ENCODE peak calls at places on chromosomes 4 and X, in seven cellular contexts. F, A, D, U, Z, N and G are unnamed samples. For H3K36me3, the result is how much of the 10 kb centered on the place peaks cover.

GRCh38 chr4:124437853-124438495 is 274.6 kb downstream of the ANKRD50 start:
- DNase-seq in N (peak), Z (no peak), F (no peak), D (no peak), A (no peak), U (no peak), G (no peak)

GRCh38 chr4:164596318-164596878 is 157.5 kb upstream of the SMIM31 start:
- DNase-seq in Z (no peak), U (no peak), D (no peak), F (no peak), A (no peak), N (no peak), G (no peak)

GRCh38 chr4:71595576-71596108 is 188.2 kb downstream of the GC start:
- DNase-seq in Z (no peak), U (no peak), N (no peak), A (no peak), D (no peak), F (no peak), G (no peak)

GRCh38 chrX:104742345-104742744 is 176.3 kb downstream of the IL1RAPL2 start:
- DNase-seq in U (no peak), F (no peak), D (no peak), N (no peak), Z (no peak), A (no peak), G (no peak)

GRCh38 chr4:180866933-180867643 is 1376.1 kb upstream of the TENM3 start:
- DNase-seq in N (no peak), U (no peak), Z (no peak), D (no peak), A (no peak), F (peak), G (no peak)

GRCh38 chr4:24551492-24552330 is 32.6 kb downstream of the DHX15 start:
- DNase-seq in N (no peak), Z (no peak), D (no peak), A (no peak), F (no peak), U (no peak), G (no peak)

GRCh38 chr4:187840814-187841213 is 154.8 kb upstream of the ZFP42 start:
- DNase-seq in F (no peak), D (no peak), N (no peak), U (no peak), Z (no peak), A (no peak), G (no peak)

GRCh38 chr4:87060957-87061356 is 126.1 kb downstream of the AFF1 start:
- DNase-seq in D (no peak), N (no peak), F (no peak), Z (no peak), U (no peak), A (no peak), G (no peak)

GRCh38 chr4:73422458-73422752 is 13.6 kb upstream of the AFP start:
- DNase-seq in N (no peak), U (no peak), A (no peak), F (no peak), D (no peak), Z (no peak), G (no peak)

GRCh38 chrX:47605024-47605423 is 14.6 kb downstream of the SYN1 start:
- DNase-seq in F (no peak), A (no peak), N (no peak), D (no peak), Z (no peak), U (no peak), G (no peak)

GRCh38 chrX:93874554-93874953 is 200.5 kb downstream of the FAM133A start:
- DNase-seq in U (peak), A (no peak), F (no peak), N (no peak), Z (peak), D (peak), G (peak)

GRCh38 chr4:138510053-138510452 is 267.9 kb upstream of the SLC7A11 start:
- DNase-seq in F (no peak), Z (no peak), D (no peak), U (no peak), N (no peak), A (no peak), G (no peak)

GRCh38 chr4:98890698-98891097 is 38.2 kb downstream of the EIF4E start:
- DNase-seq in U (no peak), A (no peak), D (no peak), N (no peak), F (no peak), Z (no peak), G (no peak)

GRCh38 chr4:30722092-30722915 is 2.1 kb downstream of the PCDH7 start:
- DNase-seq in U (peak), N (no peak), F (peak), D (no peak), Z (no peak), A (peak), G (no peak)
- H3K4me3 ChIP-seq in U (peak), N (peak), F (no peak), D (peak), Z (peak), A (peak), G (peak)

GRCh38 chr4:40948017-40948416 is 198.3 kb downstream of the NSUN7 start:
- DNase-seq in Z (no peak), U (no peak), A (no peak), N (no peak), F (no peak), D (no peak), G (no peak)
- H3K27ac ChIP-seq in Z (no peak), U (no peak), A (no peak), N (no peak), F (no peak), D (no peak), G (no peak)

DNA sequence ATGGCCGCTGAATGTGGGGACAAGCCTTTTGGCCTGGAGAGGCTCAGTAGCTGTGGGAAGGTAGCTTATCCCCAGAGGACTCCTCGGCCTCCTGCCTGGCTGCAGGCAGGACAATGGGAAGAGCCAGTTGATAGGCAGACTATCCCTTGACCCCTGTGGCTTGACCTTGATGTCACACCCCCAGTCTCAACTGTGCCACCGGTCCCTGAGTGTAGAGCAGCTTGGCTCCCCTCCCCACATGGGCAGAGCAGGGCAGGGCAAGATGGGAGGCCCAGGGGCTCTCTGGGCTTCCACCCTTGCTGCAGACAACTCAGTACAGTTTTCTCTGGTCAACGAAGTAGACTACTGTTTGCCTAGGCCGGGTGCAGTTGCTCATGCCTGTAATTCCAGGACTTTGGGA is 25.7 kb downstream of the SYAP1 start:
- DNase-seq in F (no peak), Z (no peak), N (no peak), A (no peak), D (no peak), U (no peak), G (no peak)
- H3K36me3 ChIP-seq in F (under half), Z (under half), N (half or more), A (under half), D (half or more), U (under half), G (under half)

GRCh38 chrX:153333271-153333670 is 682 bp upstream of the ZNF275 start:
- DNase-seq in U (no peak), F (no peak), D (no peak), A (no peak), Z (no peak), N (no peak), G (no peak)
- H3K4me3 ChIP-seq in U (peak), F (no peak), D (peak), A (no peak), Z (peak), N (no peak), G (no peak)

DNA sequence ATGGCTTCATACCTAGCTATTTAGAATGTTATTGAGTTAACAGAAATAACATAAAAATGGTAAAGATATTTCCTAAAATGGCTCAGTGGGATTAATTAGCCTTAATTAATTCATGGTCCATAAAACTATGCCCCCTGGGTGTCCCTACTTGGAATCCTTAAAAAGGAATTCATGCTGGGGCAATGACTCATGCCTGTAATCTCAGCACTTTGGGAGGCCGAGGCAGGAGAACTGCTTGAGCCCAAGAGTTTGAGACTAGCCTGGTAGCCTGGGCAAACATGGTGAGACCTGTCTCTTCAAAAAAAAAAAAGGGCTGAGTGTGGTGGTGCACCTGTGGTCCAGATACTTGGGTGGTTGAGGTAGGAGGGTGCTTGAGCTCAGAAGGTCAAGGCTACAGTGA is 83.6 kb upstream of the GPR34 start:
- DNase-seq in A (no peak), F (no peak), N (no peak), D (no peak), Z (no peak), U (no peak), G (no peak)
- H3K27ac ChIP-seq in A (no peak), F (no peak), N (peak), D (no peak), Z (no peak), U (no peak), G (no peak)

DNA sequence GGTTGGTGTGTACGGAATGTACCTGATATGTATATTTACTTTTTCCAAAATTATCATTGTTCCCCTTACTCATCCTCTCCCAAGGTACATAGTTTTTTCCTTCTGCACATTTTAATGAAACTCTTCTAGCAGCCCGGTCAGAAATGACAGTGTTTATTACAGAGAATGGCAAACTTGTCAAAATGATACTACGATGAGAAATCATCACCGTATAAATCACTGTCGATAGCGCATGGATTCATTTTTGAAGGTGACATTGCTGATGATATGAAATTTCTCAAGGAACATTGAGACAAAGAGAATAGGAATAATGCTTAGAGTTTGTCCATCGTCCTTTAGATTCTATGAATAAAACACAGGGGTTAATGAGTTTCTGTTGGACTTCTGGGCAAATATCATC is 30.6 kb downstream of the FAM114A1 start:
- DNase-seq in U (no peak), A (no peak), D (no peak), Z (no peak), F (no peak), N (no peak), G (no peak)
- H3K36me3 ChIP-seq in U (under half), A (under half), D (under half), Z (under half), F (under half), N (half or more), G (half or more)

GRCh38 chrX:24025741-24026402 is 1.1 kb downstream of the KLHL15 start:
- DNase-seq in Z (no peak), N (no peak), F (no peak), U (no peak), D (no peak), A (peak), G (peak)

GRCh38 chrX:24027985-24028384 is 999 bp upstream of the KLHL15 start:
- DNase-seq in A (no peak), N (no peak), F (no peak), Z (no peak), D (no peak), U (peak), G (no peak)

GRCh38 chrX:24024819-24025740 is 1.9 kb downstream of the KLHL15 start:
- DNase-seq in Z (peak), U (peak), A (peak), D (peak), N (peak), F (peak), G (peak)

GRCh38 chrX:24027086-24027485 is at the start of gene KLHL15:
- DNase-seq in A (no peak), Z (no peak), D (no peak), U (no peak), N (no peak), F (no peak), G (no peak)

GRCh38 chrX:24026403-24026801 is 584 bp downstream of the KLHL15 start:
- DNase-seq in F (no peak), N (no peak), U (peak), D (no peak), Z (no peak), A (no peak), G (no peak)
- H3K4me3 ChIP-seq in F (peak), N (peak), U (peak), D (peak), Z (peak), A (peak), G (peak)

GRCh38 chr4:148069086-148070010 is 337.5 kb downstream of the ARHGAP10 start:
- DNase-seq in A (no peak), N (no peak), U (no peak), Z (peak), D (no peak), F (no peak), G (no peak)

GRCh38 chr4:148065069-148065468 is 333.2 kb downstream of the ARHGAP10 start:
- DNase-seq in A (no peak), N (no peak), D (no peak), Z (no peak), F (no peak), U (no peak), G (no peak)

GRCh38 chr4:148064451-148064850 is 332.6 kb downstream of the ARHGAP10 start:
- DNase-seq in N (no peak), D (peak), F (no peak), U (no peak), A (no peak), Z (no peak), G (no peak)

GRCh38 chr4:148068065-148068911 is 336.4 kb downstream of the ARHGAP10 start:
- DNase-seq in D (peak), N (no peak), U (no peak), F (no peak), Z (no peak), A (no peak), G (no peak)

DNA sequence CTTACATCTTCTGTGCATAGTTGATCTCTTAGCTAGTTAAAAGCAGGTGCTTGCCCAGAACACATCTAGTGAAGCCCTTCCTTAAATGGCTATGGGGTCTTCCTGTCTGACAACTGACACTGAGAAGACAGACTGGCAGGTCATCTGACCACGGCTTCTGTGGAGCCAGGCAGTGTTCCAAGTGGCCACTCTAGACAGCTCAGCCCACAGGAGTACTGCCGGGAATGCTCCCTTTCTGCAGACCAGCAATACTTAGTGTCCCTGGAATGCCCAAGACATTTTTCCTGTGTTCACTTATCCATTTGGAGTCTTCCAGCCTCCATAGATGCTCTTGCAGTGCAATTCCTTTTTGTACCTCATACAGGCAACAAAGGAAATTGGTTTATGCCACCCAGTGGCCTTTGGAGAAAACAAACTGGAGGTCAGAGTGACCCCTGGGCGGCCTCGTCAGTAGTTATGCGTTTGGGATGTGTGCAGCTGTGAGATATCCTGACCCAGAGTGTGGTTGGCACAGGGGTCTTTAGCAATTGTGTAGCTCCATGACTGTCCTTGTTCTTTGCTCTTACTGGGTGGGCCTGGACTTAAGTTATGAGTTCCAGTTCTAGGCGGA is 335.5 kb downstream of the ARHGAP10 start:
- DNase-seq in N (no peak), A (no peak), F (no peak), Z (peak), D (no peak), U (no peak), G (no peak)
- H3K27ac ChIP-seq in N (no peak), A (no peak), F (no peak), Z (peak), D (no peak), U (no peak), G (no peak)